ENCODE peak calls at places on chromosomes 5 and 9, in six cellular contexts. One of them, this sample, is unnamed.

GRCh38 chr5:122753500-122753899 is 21.4 kb upstream of the SNX2 start:
- DNase-seq in lower leg skin: no peak
- DNase-seq in cardiac fibroblast: no peak
- DNase-seq in A549: no peak
- DNase-seq in AG04450: no peak
- DNase-seq in progenitor cell of endocrine pancreas: no peak
- DNase-seq in this sample: no peak

GRCh38 chr5:36876965-36877666 is 547 bp downstream of the NIPBL start:
- DNase-seq in lower leg skin: peak
- DNase-seq in cardiac fibroblast: peak
- DNase-seq in A549: peak
- DNase-seq in AG04450: no peak
- DNase-seq in progenitor cell of endocrine pancreas: peak
- DNase-seq in this sample: no peak

GRCh38 chr9:102479191-102479590 is 515.9 kb upstream of the CYLC2 start:
- DNase-seq in lower leg skin: no peak
- DNase-seq in cardiac fibroblast: no peak
- DNase-seq in A549: no peak
- DNase-seq in AG04450: no peak
- DNase-seq in progenitor cell of endocrine pancreas: no peak
- DNase-seq in this sample: no peak

GRCh38 chr5:22560115-22560514 is 293.0 kb downstream of the CDH12 start:
- DNase-seq in lower leg skin: no peak
- DNase-seq in cardiac fibroblast: peak
- DNase-seq in A549: peak
- DNase-seq in AG04450: peak
- DNase-seq in progenitor cell of endocrine pancreas: no peak
- DNase-seq in this sample: peak

GRCh38 chr5:113000466-113000865 is 23.9 kb downstream of the DCP2 start:
- DNase-seq in lower leg skin: no peak
- DNase-seq in cardiac fibroblast: no peak
- DNase-seq in A549: no peak
- DNase-seq in AG04450: no peak
- DNase-seq in progenitor cell of endocrine pancreas: no peak
- DNase-seq in this sample: no peak

GRCh38 chr5:138459311-138459710 is 6.0 kb upstream of the EGR1 start:
- DNase-seq in lower leg skin: no peak
- DNase-seq in cardiac fibroblast: no peak
- DNase-seq in A549: no peak
- DNase-seq in AG04450: no peak
- DNase-seq in progenitor cell of endocrine pancreas: no peak
- DNase-seq in this sample: no peak

GRCh38 chr5:882253-883185 is 10.1 kb downstream of the BRD9 start:
- DNase-seq in lower leg skin: no peak
- DNase-seq in cardiac fibroblast: no peak
- DNase-seq in A549: no peak
- DNase-seq in AG04450: no peak
- DNase-seq in progenitor cell of endocrine pancreas: no peak
- DNase-seq in this sample: no peak

GRCh38 chr5:41181691-41182564 is 31.4 kb downstream of the C6 start:
- DNase-seq in lower leg skin: no peak
- DNase-seq in cardiac fibroblast: no peak
- DNase-seq in A549: no peak
- DNase-seq in AG04450: no peak
- DNase-seq in progenitor cell of endocrine pancreas: no peak
- DNase-seq in this sample: no peak

GRCh38 chr5:150142800-150143724 is 12.6 kb downstream of the PDGFRB start:
- DNase-seq in lower leg skin: peak
- DNase-seq in cardiac fibroblast: peak
- DNase-seq in A549: peak
- DNase-seq in AG04450: peak
- DNase-seq in progenitor cell of endocrine pancreas: no peak
- DNase-seq in this sample: peak

GRCh38 chr9:114001794-114002261 is 76.3 kb downstream of the AMBP start:
- DNase-seq in lower leg skin: no peak
- DNase-seq in cardiac fibroblast: no peak
- DNase-seq in A549: no peak
- DNase-seq in AG04450: no peak
- DNase-seq in progenitor cell of endocrine pancreas: no peak
- DNase-seq in this sample: no peak

GRCh38 chr5:180138976-180139730 is 67.6 kb upstream of the RNF130 start:
- DNase-seq in lower leg skin: peak
- DNase-seq in cardiac fibroblast: no peak
- DNase-seq in A549: no peak
- DNase-seq in AG04450: no peak
- DNase-seq in progenitor cell of endocrine pancreas: no peak
- DNase-seq in this sample: no peak

GRCh38 chr9:1400983-1401382 is 350.8 kb downstream of the DMRT2 start:
- DNase-seq in lower leg skin: no peak
- DNase-seq in cardiac fibroblast: no peak
- DNase-seq in A549: no peak
- DNase-seq in AG04450: no peak
- DNase-seq in progenitor cell of endocrine pancreas: no peak
- DNase-seq in this sample: no peak

GRCh38 chr9:89527084-89527483 is 29.2 kb upstream of the SEMA4D start:
- DNase-seq in lower leg skin: no peak
- DNase-seq in cardiac fibroblast: no peak
- DNase-seq in A549: no peak
- DNase-seq in AG04450: no peak
- DNase-seq in progenitor cell of endocrine pancreas: no peak
- DNase-seq in this sample: no peak

GRCh38 chr5:173094012-173094661 is 38.0 kb downstream of the CREBRF start:
- DNase-seq in lower leg skin: no peak
- DNase-seq in cardiac fibroblast: peak
- DNase-seq in A549: peak
- DNase-seq in AG04450: peak
- DNase-seq in progenitor cell of endocrine pancreas: no peak
- DNase-seq in this sample: peak

GRCh38 chr5:65506961-65507360 is 25.2 kb upstream of the ADAMTS6 start:
- DNase-seq in lower leg skin: no peak
- DNase-seq in cardiac fibroblast: peak
- DNase-seq in A549: no peak
- DNase-seq in AG04450: no peak
- DNase-seq in progenitor cell of endocrine pancreas: no peak
- DNase-seq in this sample: no peak

GRCh38 chr5:172878585-172879433 is 44.8 kb downstream of the ERGIC1 start:
- DNase-seq in lower leg skin: no peak
- DNase-seq in cardiac fibroblast: no peak
- DNase-seq in A549: no peak
- DNase-seq in AG04450: no peak
- DNase-seq in progenitor cell of endocrine pancreas: no peak
- DNase-seq in this sample: no peak

GRCh38 chr9:123397975-123398374 is 42.0 kb downstream of the CRB2 start:
- DNase-seq in lower leg skin: no peak
- DNase-seq in cardiac fibroblast: no peak
- DNase-seq in A549: no peak
- DNase-seq in AG04450: no peak
- DNase-seq in progenitor cell of endocrine pancreas: no peak
- DNase-seq in this sample: no peak

GRCh38 chr9:137454506-137455360 is 4.4 kb downstream of the NSMF start:
- DNase-seq in lower leg skin: no peak
- DNase-seq in cardiac fibroblast: peak
- DNase-seq in A549: no peak
- DNase-seq in AG04450: no peak
- DNase-seq in progenitor cell of endocrine pancreas: no peak
- DNase-seq in this sample: no peak

GRCh38 chr5:141524604-141525597 is 36.0 kb downstream of the PCDHGC5 start:
- DNase-seq in lower leg skin: peak
- DNase-seq in cardiac fibroblast: peak
- DNase-seq in A549: peak
- DNase-seq in AG04450: peak
- DNase-seq in progenitor cell of endocrine pancreas: peak
- DNase-seq in this sample: peak

GRCh38 chr9:120436937-120437592 is 142.9 kb downstream of the CDK5RAP2 start:
- DNase-seq in lower leg skin: no peak
- DNase-seq in cardiac fibroblast: peak
- DNase-seq in A549: no peak
- DNase-seq in AG04450: no peak
- DNase-seq in progenitor cell of endocrine pancreas: no peak
- DNase-seq in this sample: no peak

GRCh38 chr5:66361070-66361469 is 217.0 kb downstream of the SREK1 start:
- DNase-seq in lower leg skin: no peak
- DNase-seq in cardiac fibroblast: no peak
- DNase-seq in A549: no peak
- DNase-seq in AG04450: no peak
- DNase-seq in progenitor cell of endocrine pancreas: no peak
- DNase-seq in this sample: no peak

GRCh38 chr5:83434929-83435328 is 36.6 kb upstream of the VCAN start:
- DNase-seq in lower leg skin: no peak
- DNase-seq in cardiac fibroblast: peak
- DNase-seq in A549: no peak
- DNase-seq in AG04450: no peak
- DNase-seq in progenitor cell of endocrine pancreas: no peak
- DNase-seq in this sample: no peak

GRCh38 chr5:1834022-1834551 is 32.9 kb downstream of the NDUFS6 start:
- DNase-seq in lower leg skin: no peak
- DNase-seq in cardiac fibroblast: no peak
- DNase-seq in A549: no peak
- DNase-seq in AG04450: no peak
- DNase-seq in progenitor cell of endocrine pancreas: no peak
- DNase-seq in this sample: no peak

GRCh38 chr5:497871-498509 is 26.3 kb downstream of the SLC9A3 start:
- DNase-seq in lower leg skin: no peak
- DNase-seq in cardiac fibroblast: no peak
- DNase-seq in A549: no peak
- DNase-seq in AG04450: no peak
- DNase-seq in progenitor cell of endocrine pancreas: no peak
- DNase-seq in this sample: no peak

GRCh38 chr5:2696156-2696807 is 55.2 kb downstream of the IRX2 start:
- DNase-seq in lower leg skin: no peak
- DNase-seq in cardiac fibroblast: no peak
- DNase-seq in A549: no peak
- DNase-seq in AG04450: no peak
- DNase-seq in progenitor cell of endocrine pancreas: no peak
- DNase-seq in this sample: no peak

GRCh38 chr9:84121991-84122523 is 141.5 kb downstream of the RMI1 start:
- DNase-seq in lower leg skin: no peak
- DNase-seq in cardiac fibroblast: peak
- DNase-seq in A549: no peak
- DNase-seq in AG04450: peak
- DNase-seq in progenitor cell of endocrine pancreas: no peak
- DNase-seq in this sample: no peak

GRCh38 chr5:153425914-153426313 is 64.6 kb upstream of the GRIA1 start:
- DNase-seq in lower leg skin: no peak
- DNase-seq in cardiac fibroblast: no peak
- DNase-seq in A549: peak
- DNase-seq in AG04450: no peak
- DNase-seq in progenitor cell of endocrine pancreas: no peak
- DNase-seq in this sample: no peak

GRCh38 chr5:141935538-141935937 is 11.9 kb downstream of the DELE1 start:
- DNase-seq in lower leg skin: no peak
- DNase-seq in cardiac fibroblast: no peak
- DNase-seq in A549: no peak
- DNase-seq in AG04450: no peak
- DNase-seq in progenitor cell of endocrine pancreas: no peak
- DNase-seq in this sample: no peak

GRCh38 chr5:181191526-181192336 is 13.3 kb downstream of the TRIM7 start:
- DNase-seq in lower leg skin: peak
- DNase-seq in cardiac fibroblast: peak
- DNase-seq in A549: peak
- DNase-seq in AG04450: peak
- DNase-seq in progenitor cell of endocrine pancreas: peak
- DNase-seq in this sample: no peak

GRCh38 chr5:149314571-149315111 is 30.7 kb upstream of the GRPEL2 start:
- DNase-seq in lower leg skin: no peak
- DNase-seq in cardiac fibroblast: no peak
- DNase-seq in A549: no peak
- DNase-seq in AG04450: no peak
- DNase-seq in progenitor cell of endocrine pancreas: no peak
- DNase-seq in this sample: no peak

GRCh38 chr5:30050056-30050815 is 1143.2 kb upstream of the CDH6 start:
- DNase-seq in lower leg skin: no peak
- DNase-seq in cardiac fibroblast: no peak
- DNase-seq in A549: no peak
- DNase-seq in AG04450: no peak
- DNase-seq in progenitor cell of endocrine pancreas: no peak
- DNase-seq in this sample: no peak

GRCh38 chr5:168263108-168263507 is 28.3 kb upstream of the WWC1 start:
- DNase-seq in lower leg skin: no peak
- DNase-seq in cardiac fibroblast: no peak
- DNase-seq in A549: no peak
- DNase-seq in AG04450: no peak
- DNase-seq in progenitor cell of endocrine pancreas: no peak
- DNase-seq in this sample: no peak

GRCh38 chr5:43019615-43020293 is 20.4 kb downstream of the ANXA2R start:
- DNase-seq in lower leg skin: no peak
- DNase-seq in cardiac fibroblast: peak
- DNase-seq in A549: peak
- DNase-seq in AG04450: no peak
- DNase-seq in progenitor cell of endocrine pancreas: no peak
- DNase-seq in this sample: no peak
- TF ChIP-seq CTCF in lower leg skin: no peak
- TF ChIP-seq CTCF in cardiac fibroblast: peak
- TF ChIP-seq CTCF in A549: no peak
- TF ChIP-seq CTCF in AG04450: peak
- TF ChIP-seq CTCF in progenitor cell of endocrine pancreas: peak
- TF ChIP-seq CTCF in this sample: peak

GRCh38 chr9:134551657-134552348 is 89.8 kb upstream of the COL5A1 start:
- DNase-seq in lower leg skin: no peak
- DNase-seq in cardiac fibroblast: peak
- DNase-seq in A549: peak
- DNase-seq in AG04450: no peak
- DNase-seq in progenitor cell of endocrine pancreas: no peak
- DNase-seq in this sample: peak
- TF ChIP-seq CTCF in lower leg skin: no peak
- TF ChIP-seq CTCF in cardiac fibroblast: no peak
- TF ChIP-seq CTCF in A549: no peak
- TF ChIP-seq CTCF in AG04450: no peak
- TF ChIP-seq CTCF in progenitor cell of endocrine pancreas: no peak
- TF ChIP-seq CTCF in this sample: no peak

DNA sequence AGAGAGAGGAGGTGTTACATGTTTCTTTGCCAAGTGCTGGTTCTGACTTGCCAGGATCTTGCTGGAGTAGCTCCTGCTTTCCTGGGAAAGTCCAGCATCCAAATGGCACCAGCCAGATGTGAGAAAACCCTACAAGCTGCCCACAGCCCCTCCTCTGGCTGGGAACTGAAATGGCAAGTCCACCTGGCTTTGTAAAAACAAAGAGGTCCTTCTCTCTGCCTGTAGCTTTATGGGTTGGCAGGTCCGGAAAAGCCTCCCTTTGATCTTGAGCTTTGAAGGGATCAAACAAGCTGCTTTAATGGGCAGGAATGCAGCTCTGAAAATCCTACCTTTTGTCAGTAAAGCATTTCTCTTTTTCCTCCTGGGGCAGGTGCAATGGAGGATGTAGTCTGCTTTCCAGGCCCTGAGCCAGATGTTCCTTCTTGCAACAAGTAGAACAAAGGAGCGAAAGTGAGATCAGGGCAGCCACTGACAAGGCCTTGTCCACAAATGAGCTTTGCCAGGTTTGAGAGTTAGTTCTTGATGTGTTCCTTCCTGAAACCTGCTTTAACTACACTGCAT is 456.7 kb downstream of the ZNF608 start:
- DNase-seq in lower leg skin: no peak
- DNase-seq in cardiac fibroblast: peak
- DNase-seq in A549: no peak
- DNase-seq in AG04450: no peak
- DNase-seq in progenitor cell of endocrine pancreas: no peak
- DNase-seq in this sample: no peak
- TF ChIP-seq CTCF in lower leg skin: no peak
- TF ChIP-seq CTCF in cardiac fibroblast: no peak
- TF ChIP-seq CTCF in A549: no peak
- TF ChIP-seq CTCF in AG04450: no peak
- TF ChIP-seq CTCF in progenitor cell of endocrine pancreas: peak
- TF ChIP-seq CTCF in this sample: no peak

GRCh38 chr9:116000748-116001329 is 152.8 kb upstream of the PAPPA start:
- DNase-seq in lower leg skin: no peak
- DNase-seq in cardiac fibroblast: no peak
- DNase-seq in A549: peak
- DNase-seq in AG04450: no peak
- DNase-seq in progenitor cell of endocrine pancreas: no peak
- DNase-seq in this sample: no peak
- TF ChIP-seq CTCF in lower leg skin: no peak
- TF ChIP-seq CTCF in cardiac fibroblast: peak
- TF ChIP-seq CTCF in A549: peak
- TF ChIP-seq CTCF in AG04450: peak
- TF ChIP-seq CTCF in progenitor cell of endocrine pancreas: peak
- TF ChIP-seq CTCF in this sample: peak